ENCODE peak calls at places on chromosome X, in ten cellular contexts. One of them, this sample, is unnamed.

GRCh38 chrX:134426285-134426684 is 33.7 kb upstream of the HPRT1 start:
- DNase-seq in mucosa of descending colon: no peak
- DNase-seq in gastrocnemius medialis: no peak
- DNase-seq in CD8-positive, alpha-beta memory T cell: no peak
- DNase-seq in right lobe of liver: no peak
- DNase-seq in heart right ventricle: no peak
- DNase-seq in iPS DF 6.9: no peak
- DNase-seq in left lung: no peak
- DNase-seq in spleen: no peak
- DNase-seq in stomach: no peak
- DNase-seq in this sample: no peak

GRCh38 chrX:17046478-17047097 is 100.1 kb downstream of the REPS2 start:
- DNase-seq in mucosa of descending colon: peak; percentile 32
- DNase-seq in gastrocnemius medialis: peak; percentile 29
- DNase-seq in CD8-positive, alpha-beta memory T cell: peak; percentile 10
- DNase-seq in right lobe of liver: no peak
- DNase-seq in heart right ventricle: no peak
- DNase-seq in iPS DF 6.9: peak; percentile 35
- DNase-seq in left lung: no peak
- DNase-seq in spleen: no peak
- DNase-seq in stomach: peak; percentile 73
- DNase-seq in this sample: no peak

GRCh38 chrX:110614596-110614995 is 181.0 kb downstream of the CHRDL1 start:
- DNase-seq in mucosa of descending colon: no peak
- DNase-seq in gastrocnemius medialis: no peak
- DNase-seq in CD8-positive, alpha-beta memory T cell: no peak
- DNase-seq in right lobe of liver: no peak
- DNase-seq in heart right ventricle: no peak
- DNase-seq in iPS DF 6.9: no peak
- DNase-seq in left lung: no peak
- DNase-seq in spleen: no peak
- DNase-seq in stomach: no peak
- DNase-seq in this sample: no peak

GRCh38 chrX:38816158-38816557 is 14.9 kb downstream of the MID1IP1 start:
- DNase-seq in mucosa of descending colon: no peak
- DNase-seq in gastrocnemius medialis: no peak
- DNase-seq in CD8-positive, alpha-beta memory T cell: peak; percentile 22
- DNase-seq in right lobe of liver: no peak
- DNase-seq in heart right ventricle: no peak
- DNase-seq in iPS DF 6.9: no peak
- DNase-seq in left lung: no peak
- DNase-seq in spleen: no peak
- DNase-seq in stomach: no peak
- DNase-seq in this sample: no peak

GRCh38 chrX:48911407-48912182 is at the start of gene SLC35A2:
- DNase-seq in mucosa of descending colon: peak; percentile 88
- DNase-seq in gastrocnemius medialis: peak; percentile 43
- DNase-seq in CD8-positive, alpha-beta memory T cell: peak; percentile 87
- DNase-seq in right lobe of liver: peak; percentile 89
- DNase-seq in heart right ventricle: peak; percentile 76
- DNase-seq in iPS DF 6.9: no peak
- DNase-seq in left lung: peak; percentile 93
- DNase-seq in spleen: peak; percentile 96
- DNase-seq in stomach: peak; percentile 88
- DNase-seq in this sample: peak; percentile 80

GRCh38 chrX:482192-482701 is 95.5 kb upstream of the PPP2R3B start:
- DNase-seq in mucosa of descending colon: no peak
- DNase-seq in gastrocnemius medialis: no peak
- DNase-seq in CD8-positive, alpha-beta memory T cell: no peak
- DNase-seq in right lobe of liver: no peak
- DNase-seq in heart right ventricle: no peak
- DNase-seq in iPS DF 6.9: no peak
- DNase-seq in left lung: no peak
- DNase-seq in spleen: peak; percentile 24
- DNase-seq in stomach: no peak
- DNase-seq in this sample: no peak

GRCh38 chrX:31837445-31837844 is 765.6 kb upstream of the FTHL17 start:
- DNase-seq in mucosa of descending colon: no peak
- DNase-seq in gastrocnemius medialis: no peak
- DNase-seq in CD8-positive, alpha-beta memory T cell: no peak
- DNase-seq in right lobe of liver: no peak
- DNase-seq in heart right ventricle: no peak
- DNase-seq in iPS DF 6.9: no peak
- DNase-seq in left lung: no peak
- DNase-seq in spleen: no peak
- DNase-seq in stomach: no peak
- DNase-seq in this sample: no peak

GRCh38 chrX:30715976-30716375 is 62.8 kb downstream of the GK start:
- DNase-seq in mucosa of descending colon: no peak
- DNase-seq in gastrocnemius medialis: no peak
- DNase-seq in CD8-positive, alpha-beta memory T cell: no peak
- DNase-seq in right lobe of liver: no peak
- DNase-seq in heart right ventricle: no peak
- DNase-seq in iPS DF 6.9: no peak
- DNase-seq in left lung: no peak
- DNase-seq in spleen: no peak
- DNase-seq in stomach: no peak
- DNase-seq in this sample: no peak

GRCh38 chrX:24266996-24267395 is 46.9 kb downstream of the SUPT20HL2 start:
- DNase-seq in mucosa of descending colon: no peak
- DNase-seq in gastrocnemius medialis: no peak
- DNase-seq in CD8-positive, alpha-beta memory T cell: no peak
- DNase-seq in right lobe of liver: no peak
- DNase-seq in heart right ventricle: no peak
- DNase-seq in iPS DF 6.9: no peak
- DNase-seq in left lung: no peak
- DNase-seq in spleen: no peak
- DNase-seq in stomach: no peak
- DNase-seq in this sample: no peak

GRCh38 chrX:106039920-106040319 is 1.4 kb upstream of the SERPINA7 start:
- DNase-seq in mucosa of descending colon: no peak
- DNase-seq in gastrocnemius medialis: no peak
- DNase-seq in CD8-positive, alpha-beta memory T cell: no peak
- DNase-seq in right lobe of liver: no peak
- DNase-seq in heart right ventricle: no peak
- DNase-seq in iPS DF 6.9: no peak
- DNase-seq in left lung: no peak
- DNase-seq in spleen: no peak
- DNase-seq in stomach: no peak
- DNase-seq in this sample: no peak

GRCh38 chrX:110407910-110408545 is 49.4 kb downstream of the RTL9 start:
- DNase-seq in mucosa of descending colon: no peak
- DNase-seq in gastrocnemius medialis: peak; percentile 23
- DNase-seq in CD8-positive, alpha-beta memory T cell: peak; percentile 38
- DNase-seq in right lobe of liver: no peak
- DNase-seq in heart right ventricle: no peak
- DNase-seq in iPS DF 6.9: no peak
- DNase-seq in left lung: no peak
- DNase-seq in spleen: no peak
- DNase-seq in stomach: no peak
- DNase-seq in this sample: no peak

GRCh38 chrX:42456301-42456700 is 321.7 kb downstream of the PPP1R2C start:
- DNase-seq in mucosa of descending colon: no peak
- DNase-seq in gastrocnemius medialis: no peak
- DNase-seq in CD8-positive, alpha-beta memory T cell: no peak
- DNase-seq in right lobe of liver: no peak
- DNase-seq in heart right ventricle: no peak
- DNase-seq in iPS DF 6.9: no peak
- DNase-seq in left lung: no peak
- DNase-seq in spleen: no peak
- DNase-seq in stomach: no peak
- DNase-seq in this sample: no peak

GRCh38 chrX:45322382-45322781 is 121.7 kb upstream of the DIPK2B start:
- DNase-seq in mucosa of descending colon: no peak
- DNase-seq in gastrocnemius medialis: peak; percentile 1
- DNase-seq in CD8-positive, alpha-beta memory T cell: no peak
- DNase-seq in right lobe of liver: no peak
- DNase-seq in heart right ventricle: no peak
- DNase-seq in iPS DF 6.9: peak; percentile 2
- DNase-seq in left lung: no peak
- DNase-seq in spleen: no peak
- DNase-seq in stomach: peak; percentile 44
- DNase-seq in this sample: no peak

GRCh38 chrX:36916941-36917340 is 91.2 kb upstream of the FAM47C start:
- DNase-seq in mucosa of descending colon: no peak
- DNase-seq in gastrocnemius medialis: no peak
- DNase-seq in CD8-positive, alpha-beta memory T cell: no peak
- DNase-seq in right lobe of liver: no peak
- DNase-seq in heart right ventricle: no peak
- DNase-seq in iPS DF 6.9: no peak
- DNase-seq in left lung: no peak
- DNase-seq in spleen: no peak
- DNase-seq in stomach: no peak
- DNase-seq in this sample: no peak

GRCh38 chrX:17679820-17680219 is 57.5 kb upstream of the SCML1 start:
- DNase-seq in mucosa of descending colon: no peak
- DNase-seq in gastrocnemius medialis: no peak
- DNase-seq in CD8-positive, alpha-beta memory T cell: no peak
- DNase-seq in right lobe of liver: no peak
- DNase-seq in heart right ventricle: no peak
- DNase-seq in iPS DF 6.9: no peak
- DNase-seq in left lung: no peak
- DNase-seq in spleen: no peak
- DNase-seq in stomach: no peak
- DNase-seq in this sample: no peak

GRCh38 chrX:41491267-41492004 is 44.3 kb downstream of the NYX start:
- DNase-seq in mucosa of descending colon: no peak
- DNase-seq in gastrocnemius medialis: peak; percentile 30
- DNase-seq in CD8-positive, alpha-beta memory T cell: no peak
- DNase-seq in right lobe of liver: no peak
- DNase-seq in heart right ventricle: no peak
- DNase-seq in iPS DF 6.9: peak; percentile 16
- DNase-seq in left lung: no peak
- DNase-seq in spleen: no peak
- DNase-seq in stomach: no peak
- DNase-seq in this sample: no peak

DNA sequence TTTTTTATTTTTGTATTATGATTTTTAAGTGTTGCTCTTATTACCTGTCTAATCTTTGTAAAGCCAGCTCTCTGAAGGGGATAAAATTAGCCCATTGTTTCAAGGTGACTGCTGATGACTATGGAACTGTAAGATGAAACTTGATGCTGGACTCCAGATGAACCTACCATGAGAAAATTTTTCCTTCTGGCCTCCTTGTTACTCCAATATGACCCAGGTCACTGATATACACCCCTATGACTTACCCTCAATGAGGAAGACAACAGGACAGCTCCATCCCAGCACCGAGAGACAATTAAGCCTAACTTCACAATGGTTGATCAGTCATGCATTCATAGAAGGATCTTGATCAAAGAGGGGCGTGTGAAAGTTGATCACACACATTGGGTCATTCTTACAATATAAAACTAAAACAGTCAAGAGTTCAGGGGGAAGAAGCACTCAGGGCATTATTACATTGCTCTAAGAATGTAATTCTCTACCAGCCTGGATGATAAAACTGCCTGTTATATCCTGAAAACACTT is 230.8 kb upstream of the AGTR2 start:
- DNase-seq in mucosa of descending colon: no peak
- DNase-seq in gastrocnemius medialis: no peak
- DNase-seq in CD8-positive, alpha-beta memory T cell: no peak
- DNase-seq in right lobe of liver: no peak
- DNase-seq in heart right ventricle: no peak
- DNase-seq in iPS DF 6.9: no peak
- DNase-seq in left lung: no peak
- DNase-seq in spleen: no peak
- DNase-seq in stomach: no peak
- DNase-seq in this sample: no peak
- H3K9me3 ChIP-seq in mucosa of descending colon: no peaks in the 10 kb centered on the region
- H3K9me3 ChIP-seq in gastrocnemius medialis: no peaks in the 10 kb centered on the region
- H3K9me3 ChIP-seq in CD8-positive, alpha-beta memory T cell: no peaks in the 10 kb centered on the region
- H3K9me3 ChIP-seq in right lobe of liver: no peaks in the 10 kb centered on the region
- H3K9me3 ChIP-seq in heart right ventricle: no peaks in the 10 kb centered on the region
- H3K9me3 ChIP-seq in iPS DF 6.9: no peaks in the 10 kb centered on the region
- H3K9me3 ChIP-seq in left lung: no peaks in the 10 kb centered on the region
- H3K9me3 ChIP-seq in spleen: no peaks in the 10 kb centered on the region
- H3K9me3 ChIP-seq in stomach: no peaks in the 10 kb centered on the region
- H3K9me3 ChIP-seq in this sample: no peaks in the 10 kb centered on the region

GRCh38 chrX:2840961-2841360 is 12.2 kb downstream of the GYG2 start:
- DNase-seq in mucosa of descending colon: no peak
- DNase-seq in gastrocnemius medialis: no peak
- DNase-seq in CD8-positive, alpha-beta memory T cell: no peak
- DNase-seq in right lobe of liver: no peak
- DNase-seq in heart right ventricle: no peak
- DNase-seq in iPS DF 6.9: no peak
- DNase-seq in left lung: no peak
- DNase-seq in spleen: no peak
- DNase-seq in stomach: no peak
- DNase-seq in this sample: no peak
- H3K9me3 ChIP-seq in mucosa of descending colon: no peaks in the 10 kb centered on the region
- H3K9me3 ChIP-seq in gastrocnemius medialis: no peaks in the 10 kb centered on the region
- H3K9me3 ChIP-seq in CD8-positive, alpha-beta memory T cell: no peaks in the 10 kb centered on the region
- H3K9me3 ChIP-seq in right lobe of liver: no peaks in the 10 kb centered on the region
- H3K9me3 ChIP-seq in heart right ventricle: no peaks in the 10 kb centered on the region
- H3K9me3 ChIP-seq in iPS DF 6.9: no peaks in the 10 kb centered on the region
- H3K9me3 ChIP-seq in left lung: no peaks in the 10 kb centered on the region
- H3K9me3 ChIP-seq in spleen: no peaks in the 10 kb centered on the region
- H3K9me3 ChIP-seq in stomach: no peaks in the 10 kb centered on the region
- H3K9me3 ChIP-seq in this sample: no peaks in the 10 kb centered on the region

DNA sequence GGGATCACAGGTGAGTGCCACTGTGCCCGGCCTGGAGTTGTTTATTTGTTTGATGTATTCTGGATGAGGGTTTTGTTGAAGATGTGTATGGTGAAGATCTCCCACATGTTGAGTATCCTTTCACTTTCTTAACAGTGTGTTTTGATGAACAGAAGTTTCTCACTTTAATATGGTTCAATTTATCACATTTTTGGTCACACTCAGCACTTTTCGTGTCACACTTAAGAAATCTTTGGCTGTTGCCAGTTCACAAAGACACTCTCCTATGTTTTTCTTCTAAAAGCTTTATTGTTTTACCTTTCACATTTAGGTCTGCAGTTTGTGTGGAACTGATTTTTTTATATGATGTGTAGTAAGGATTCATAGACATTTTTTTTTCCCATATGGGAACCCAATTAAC is 16.6 kb upstream of the ZNF185 start:
- DNase-seq in mucosa of descending colon: no peak
- DNase-seq in gastrocnemius medialis: no peak
- DNase-seq in CD8-positive, alpha-beta memory T cell: no peak
- DNase-seq in right lobe of liver: no peak
- DNase-seq in heart right ventricle: no peak
- DNase-seq in iPS DF 6.9: no peak
- DNase-seq in left lung: no peak
- DNase-seq in spleen: no peak
- DNase-seq in stomach: no peak
- DNase-seq in this sample: no peak
- H3K9me3 ChIP-seq in mucosa of descending colon: no peaks in the 10 kb centered on the region
- H3K9me3 ChIP-seq in gastrocnemius medialis: no peaks in the 10 kb centered on the region
- H3K9me3 ChIP-seq in CD8-positive, alpha-beta memory T cell: no peaks in the 10 kb centered on the region
- H3K9me3 ChIP-seq in right lobe of liver: no peaks in the 10 kb centered on the region
- H3K9me3 ChIP-seq in heart right ventricle: no peaks in the 10 kb centered on the region
- H3K9me3 ChIP-seq in iPS DF 6.9: no peaks in the 10 kb centered on the region
- H3K9me3 ChIP-seq in left lung: no peaks in the 10 kb centered on the region
- H3K9me3 ChIP-seq in spleen: no peaks in the 10 kb centered on the region
- H3K9me3 ChIP-seq in stomach: no peaks in the 10 kb centered on the region
- H3K9me3 ChIP-seq in this sample: no peaks in the 10 kb centered on the region

GRCh38 chrX:113202601-113203000 is 362.0 kb upstream of the AMOT start:
- DNase-seq in mucosa of descending colon: no peak
- DNase-seq in gastrocnemius medialis: no peak
- DNase-seq in CD8-positive, alpha-beta memory T cell: no peak
- DNase-seq in right lobe of liver: no peak
- DNase-seq in heart right ventricle: no peak
- DNase-seq in iPS DF 6.9: no peak
- DNase-seq in left lung: no peak
- DNase-seq in spleen: no peak
- DNase-seq in stomach: no peak
- DNase-seq in this sample: no peak
- H3K9me3 ChIP-seq in mucosa of descending colon: no peaks in the 10 kb centered on the region
- H3K9me3 ChIP-seq in gastrocnemius medialis: no peaks in the 10 kb centered on the region
- H3K9me3 ChIP-seq in CD8-positive, alpha-beta memory T cell: no peaks in the 10 kb centered on the region
- H3K9me3 ChIP-seq in right lobe of liver: no peaks in the 10 kb centered on the region
- H3K9me3 ChIP-seq in heart right ventricle: peaks cover 16% of the 10 kb centered on the region
- H3K9me3 ChIP-seq in iPS DF 6.9: no peaks in the 10 kb centered on the region
- H3K9me3 ChIP-seq in left lung: no peaks in the 10 kb centered on the region
- H3K9me3 ChIP-seq in spleen: peaks cover 9% of the 10 kb centered on the region
- H3K9me3 ChIP-seq in stomach: no peaks in the 10 kb centered on the region
- H3K9me3 ChIP-seq in this sample: no peaks in the 10 kb centered on the region